ENCODE peak calls at places on chromosomes 16 and 17, in four cellular contexts. K, J, D and U are unnamed samples.

GRCh38 chr17:78745407-78746088 is 36.5 kb downstream of the CYTH1 start:
- DNase-seq in D (peak; percentile 66), J (no peak), K (no peak), U (no peak)

GRCh38 chr17:68307443-68307842 is 16.1 kb downstream of the ARSG start:
- DNase-seq in K (no peak), J (no peak), D (no peak), U (no peak)

GRCh38 chr16:28304214-28304613 is 11.9 kb downstream of the SBK1 start:
- DNase-seq in D (peak; percentile 63), J (no peak), K (no peak), U (peak; percentile 81)

GRCh38 chr16:56684256-56684925 is 2.1 kb downstream of the MT1X start:
- DNase-seq in D (no peak), J (no peak), K (peak; percentile 48), U (no peak)

GRCh38 chr16:369866-370436 is 387 bp downstream of the MRPL28 start:
- DNase-seq in D (peak; percentile 56), K (no peak), J (no peak), U (peak; percentile 93)

GRCh38 chr17:42329025-42329976 is 41.0 kb downstream of the STAT5A start:
- DNase-seq in K (no peak), D (no peak), J (no peak), U (peak; percentile 85)

GRCh38 chr16:88743693-88744519 is 37.6 kb downstream of the CTU2 start:
- DNase-seq in J (peak; percentile 56), D (peak; percentile 87), K (peak; percentile 27), U (peak; percentile 98)

GRCh38 chr17:65115721-65116312 is 21.4 kb upstream of the RGS9 start:
- DNase-seq in D (no peak), K (no peak), J (no peak), U (no peak)

GRCh38 chr16:56866955-56867830 is 2.2 kb downstream of the SLC12A3 start:
- DNase-seq in K (no peak), D (peak; percentile 77), J (peak; percentile 43), U (peak; percentile 85)

GRCh38 chr17:42183741-42184711 is 1.2 kb downstream of the HCRT start:
- DNase-seq in J (peak; percentile 26), D (peak; percentile 91), K (peak; percentile 24), U (peak; percentile 99)

GRCh38 chr17:35879748-35880654 is at the start of gene CCL5:
- DNase-seq in D (no peak), K (no peak), J (no peak), U (no peak)

GRCh38 chr17:74964246-74964761 is 8.3 kb downstream of the HID1 start:
- DNase-seq in D (no peak), K (no peak), J (no peak), U (no peak)

GRCh38 chr17:83196973-83197880 is 117.8 kb downstream of the METRNL start:
- DNase-seq in K (peak; percentile 1), D (no peak), J (no peak), U (no peak)

GRCh38 chr17:2929881-2930533 is 133.4 kb downstream of the OR1D5 start:
- DNase-seq in K (no peak), J (peak; percentile 19), D (peak; percentile 72), U (peak; percentile 95)

GRCh38 chr16:81885976-81886586 is 107.0 kb downstream of the PLCG2 start:
- DNase-seq in K (no peak), J (peak; percentile 40), D (peak; percentile 49), U (peak; percentile 87)

GRCh38 chr17:40113961-40114272 is 7.9 kb upstream of the MSL1 start:
- DNase-seq in K (no peak), D (no peak), J (no peak), U (peak; percentile 38)

GRCh38 chr17:63941162-63941561 is 9.0 kb upstream of the CD79B start:
- DNase-seq in J (no peak), D (no peak), K (no peak), U (no peak)

GRCh38 chr17:45902892-45903346 is 8.6 kb downstream of the MAPT start:
- DNase-seq in K (peak; percentile 53), D (no peak), J (no peak), U (no peak)

GRCh38 chr17:66873962-66874361 is 39.0 kb downstream of the CACNG5 start:
- DNase-seq in D (no peak), J (no peak), K (no peak), U (no peak)

GRCh38 chr17:45791935-45792334 is 7.8 kb downstream of the CRHR1 start:
- DNase-seq in D (no peak), J (no peak), K (no peak), U (peak; percentile 46)

GRCh38 chr17:82375359-82376041 is 3.9 kb downstream of the UTS2R start:
- DNase-seq in K (no peak), J (no peak), D (no peak), U (peak; percentile 67)

GRCh38 chr17:74998783-74999182 is 11.4 kb downstream of the CDR2L start:
- DNase-seq in K (no peak), J (no peak), D (no peak), U (no peak)

GRCh38 chr17:40373324-40373723 is 8.8 kb upstream of the GJD3 start:
- DNase-seq in K (no peak), J (no peak), D (no peak), U (no peak)

GRCh38 chr17:51640108-51640622 is 379.8 kb downstream of the UTP18 start:
- DNase-seq in J (peak; percentile 22), K (no peak), D (no peak), U (peak; percentile 24)

GRCh38 chr16:71443714-71444113 is 1.9 kb upstream of the TLE7 start:
- DNase-seq in K (no peak), D (no peak), J (no peak), U (no peak)

GRCh38 chr17:37710344-37710886 is 34.4 kb downstream of the HNF1B start:
- DNase-seq in D (peak; percentile 96), J (peak; percentile 22), K (no peak), U (peak; percentile 77)

GRCh38 chr16:10556240-10556639 is 24.2 kb downstream of the EMP2 start:
- DNase-seq in D (no peak), J (no peak), K (no peak), U (no peak)
- H3K4me3 ChIP-seq in D (no peak overlapping the region), J (no peak overlapping the region), K (no peak overlapping the region), U (no peak overlapping the region)

GRCh38 chr16:73735018-73735417 is 561.6 kb upstream of the PSMD7 start:
- DNase-seq in J (no peak), D (peak; percentile 29), K (no peak), U (no peak)

GRCh38 chr16:73732681-73733080 is 563.9 kb upstream of the PSMD7 start:
- DNase-seq in D (no peak), K (no peak), J (no peak), U (no peak)

GRCh38 chr16:73730496-73731090 is 566.0 kb upstream of the PSMD7 start:
- DNase-seq in D (no peak), K (no peak), J (no peak), U (no peak)

GRCh38 chr16:73735954-73736353 is 560.7 kb upstream of the PSMD7 start:
- DNase-seq in J (no peak), D (no peak), K (no peak), U (no peak)

DNA sequence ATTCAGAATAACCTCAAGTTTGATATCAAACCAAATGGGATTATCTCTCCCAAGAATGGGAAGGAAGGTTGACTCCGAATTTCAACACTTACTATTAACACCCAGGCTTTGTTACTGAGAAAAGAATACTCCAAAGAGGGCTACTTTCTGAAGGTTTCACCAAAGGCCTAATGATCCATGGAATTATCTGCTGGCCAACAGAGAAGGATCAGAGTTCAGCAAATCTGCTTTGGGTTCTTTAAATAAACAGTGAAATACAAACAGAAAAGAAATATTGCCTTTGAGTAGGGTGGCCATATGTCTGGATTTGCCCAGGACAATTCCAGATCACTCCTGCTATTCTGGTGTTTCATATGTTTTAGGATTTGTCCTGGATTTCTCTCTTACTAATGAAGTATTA is 564.5 kb upstream of the PSMD7 start:
- DNase-seq in K (no peak), D (no peak), J (no peak), U (no peak)
- H3K27me3 ChIP-seq in K (no peaks in the 10 kb centered on the region), D (no peaks in the 10 kb centered on the region), J (peaks cover 40% of the 10 kb centered on the region), U (no peaks in the 10 kb centered on the region)

DNA sequence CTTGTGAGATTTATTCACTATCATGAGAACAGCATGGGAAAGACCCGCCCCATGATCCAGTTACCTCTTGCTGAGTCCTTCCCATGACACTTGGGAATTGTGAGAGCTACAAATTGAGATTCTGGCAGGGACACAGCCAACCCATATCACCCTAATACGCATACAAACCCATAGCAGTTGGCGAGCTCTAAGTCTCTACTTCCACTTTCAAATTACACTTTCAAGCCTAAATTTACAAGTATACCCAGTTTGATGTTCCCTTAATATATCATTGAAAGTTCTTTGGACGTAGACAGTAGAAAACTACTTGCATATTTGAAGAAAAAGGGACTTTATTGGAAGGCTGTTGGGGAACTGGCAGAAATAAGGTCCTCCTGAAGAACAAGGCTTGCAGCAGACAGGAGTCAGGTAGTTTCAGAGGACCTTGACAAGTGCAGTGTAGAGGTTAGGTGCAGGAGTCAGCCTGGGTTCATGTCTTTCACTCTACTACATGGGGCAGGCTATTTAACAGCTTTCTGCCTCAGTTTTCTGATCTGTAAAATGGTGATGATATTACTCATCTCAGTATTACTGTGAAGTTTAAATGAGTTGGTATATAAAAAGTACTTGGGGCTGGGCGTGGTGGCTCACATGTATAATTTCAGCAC is 107.9 kb upstream of the EEF2KMT start:
- DNase-seq in K (no peak), J (no peak), D (no peak), U (no peak)
- H3K4me3 ChIP-seq in K (no peak overlapping the region), J (no peak overlapping the region), D (no peak overlapping the region), U (no peak overlapping the region)

DNA sequence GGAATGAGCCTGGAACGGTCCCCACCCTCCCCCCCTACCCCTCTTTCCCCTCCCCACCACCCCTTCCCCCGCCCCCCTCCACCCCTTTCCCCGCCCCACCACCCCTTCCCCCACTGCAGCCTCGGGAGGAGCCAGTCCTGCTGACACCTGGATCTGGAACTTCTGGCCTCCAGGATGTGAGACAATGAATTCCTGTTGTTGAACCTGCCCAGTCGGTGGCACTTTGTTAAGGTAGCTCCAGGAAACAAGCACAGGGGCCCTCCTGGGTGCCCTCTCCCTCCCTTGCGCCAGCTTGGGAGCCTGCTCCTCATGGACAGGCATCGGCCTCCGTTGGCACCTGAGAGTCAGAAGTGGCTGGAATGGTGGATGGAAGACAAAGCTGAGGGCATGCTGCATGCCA is 152.4 kb upstream of the FOXF1 start:
- DNase-seq in D (no peak), K (no peak), J (no peak), U (no peak)
- H3K27me3 ChIP-seq in D (no peaks in the 10 kb centered on the region), K (peaks cover 45% of the 10 kb centered on the region), J (no peaks in the 10 kb centered on the region), U (no peaks in the 10 kb centered on the region)